ENCODE peak calls at places on chromosomes 4 and X, in ten cellular contexts. H, P, V, X, B, A, F, I, U and S are unnamed samples.

GRCh38 chr4:185112104-185112503 is 31.0 kb upstream of the SLC25A4 start:
- DNase-seq in H (no peak), P (peak), V (no peak), X (peak), B (no peak), A (no peak), F (peak), I (peak), U (peak), S (no peak)

GRCh38 chrX:4118666-4119530 is 405.4 kb upstream of the PRKX start:
- DNase-seq in H (no peak), P (no peak), V (no peak), X (no peak), B (no peak), A (no peak), F (no peak), I (no peak), U (no peak), S (no peak)

GRCh38 chr4:3640587-3640962 is 108.4 kb upstream of the LRPAP1 start:
- DNase-seq in H (no peak), P (no peak), V (no peak), X (no peak), B (no peak), A (no peak), F (no peak), I (no peak), U (no peak), S (no peak)

GRCh38 chr4:60089546-60090273 is 1110.4 kb upstream of the ADGRL3 start:
- DNase-seq in H (no peak), P (no peak), V (no peak), X (no peak), B (no peak), A (no peak), F (no peak), I (no peak), U (no peak), S (no peak)

GRCh38 chr4:172515266-172515879 is 653.2 kb upstream of the GALNT7 start:
- DNase-seq in H (peak), P (no peak), V (no peak), X (no peak), B (no peak), A (no peak), F (no peak), I (no peak), U (no peak), S (no peak)

GRCh38 chr4:33914386-33914785 is 2329.9 kb downstream of the ARAP2 start:
- DNase-seq in H (no peak), P (no peak), V (no peak), X (no peak), B (no peak), A (no peak), F (no peak), I (no peak), U (no peak), S (no peak)

GRCh38 chr4:125703443-125703842 is 388.7 kb downstream of the FAT4 start:
- DNase-seq in H (no peak), P (no peak), V (no peak), X (no peak), B (no peak), A (no peak), F (no peak), I (no peak), U (no peak), S (no peak)

GRCh38 chr4:83905952-83906351 is 370.0 kb downstream of the GPAT3 start:
- DNase-seq in H (no peak), P (no peak), V (no peak), X (no peak), B (no peak), A (no peak), F (no peak), I (no peak), U (no peak), S (no peak)

GRCh38 chrX:47191331-47191730 is 2.3 kb upstream of the UBA1 start:
- DNase-seq in H (no peak), P (peak), V (no peak), X (peak), B (no peak), A (peak), F (peak), I (peak), U (no peak), S (no peak)

GRCh38 chr4:92969650-92970370 is 666.0 kb downstream of the GRID2 start:
- DNase-seq in H (no peak), P (peak), V (no peak), X (no peak), B (no peak), A (no peak), F (no peak), I (no peak), U (no peak), S (no peak)

GRCh38 chrX:44908198-44908597 is 35.2 kb downstream of the KDM6A start:
- DNase-seq in H (no peak), P (no peak), V (no peak), X (no peak), B (no peak), A (no peak), F (no peak), I (no peak), U (no peak), S (no peak)

GRCh38 chr4:86108152-86108551 is 251.7 kb downstream of the MAPK10 start:
- DNase-seq in H (no peak), P (no peak), V (no peak), X (no peak), B (no peak), A (no peak), F (no peak), I (no peak), U (no peak), S (no peak)

GRCh38 chrX:53303195-53303594 is 21.8 kb upstream of the IQSEC2 start:
- DNase-seq in H (no peak), P (no peak), V (no peak), X (no peak), B (no peak), A (no peak), F (no peak), I (no peak), U (no peak), S (no peak)

GRCh38 chr4:106569151-106570029 is 200.8 kb upstream of the GIMD1 start:
- DNase-seq in H (no peak), P (no peak), V (no peak), X (no peak), B (no peak), A (no peak), F (no peak), I (no peak), U (no peak), S (no peak)

GRCh38 chr4:105147226-105148151 is 813 bp downstream of the TET2 start:
- DNase-seq in H (no peak), P (no peak), V (no peak), X (peak), B (no peak), A (peak), F (peak), I (peak), U (peak), S (peak)

GRCh38 chrX:123871309-123871708 is 11.5 kb downstream of the XIAP start:
- DNase-seq in H (no peak), P (no peak), V (no peak), X (no peak), B (no peak), A (no peak), F (no peak), I (no peak), U (no peak), S (no peak)

GRCh38 chrX:20263474-20263873 is 3.2 kb downstream of the RPS6KA3 start:
- DNase-seq in H (no peak), P (no peak), V (no peak), X (no peak), B (no peak), A (no peak), F (no peak), I (no peak), U (no peak), S (no peak)

GRCh38 chr4:144955104-144955503 is 142.9 kb downstream of the ANAPC10 start:
- DNase-seq in H (no peak), P (no peak), V (no peak), X (no peak), B (no peak), A (no peak), F (no peak), I (no peak), U (no peak), S (no peak)

GRCh38 chrX:32392655-32393054 is 818.7 kb downstream of the DMD start:
- DNase-seq in H (no peak), P (no peak), V (no peak), X (no peak), B (no peak), A (no peak), F (no peak), I (no peak), U (peak), S (no peak)

GRCh38 chrX:112819013-112819635 is 21.5 kb downstream of the AMOT start:
- DNase-seq in H (no peak), P (no peak), V (no peak), X (no peak), B (no peak), A (no peak), F (no peak), I (no peak), U (no peak), S (no peak)

GRCh38 chr4:88456757-88457306 is at the start of gene HERC5:
- DNase-seq in H (peak), P (peak), V (peak), X (peak), B (peak), A (peak), F (peak), I (peak), U (peak), S (peak)

GRCh38 chr4:184267673-184268573 is 50.2 kb upstream of the ENPP6 start:
- DNase-seq in H (no peak), P (peak), V (peak), X (peak), B (no peak), A (peak), F (no peak), I (peak), U (peak), S (no peak)

GRCh38 chr4:75545526-75545925 is 10.3 kb upstream of the ODAPH start:
- DNase-seq in H (no peak), P (no peak), V (no peak), X (no peak), B (no peak), A (no peak), F (no peak), I (no peak), U (no peak), S (no peak)

GRCh38 chr4:45554423-45554822 is 569.4 kb downstream of the GABRG1 start:
- DNase-seq in H (no peak), P (no peak), V (no peak), X (no peak), B (no peak), A (no peak), F (no peak), I (no peak), U (no peak), S (no peak)

GRCh38 chr4:24675723-24676122 is 91.4 kb upstream of the DHX15 start:
- DNase-seq in H (no peak), P (no peak), V (no peak), X (no peak), B (no peak), A (no peak), F (no peak), I (no peak), U (no peak), S (no peak)

GRCh38 chr4:184674011-184674410 is 24.5 kb downstream of the PRIMPOL start:
- DNase-seq in H (no peak), P (no peak), V (no peak), X (no peak), B (no peak), A (no peak), F (no peak), I (no peak), U (no peak), S (no peak)

GRCh38 chr4:630661-631060 is 5.3 kb downstream of the PDE6B start:
- DNase-seq in H (no peak), P (no peak), V (no peak), X (no peak), B (no peak), A (no peak), F (no peak), I (no peak), U (no peak), S (no peak)

GRCh38 chr4:10095296-10095991 is 21.2 kb downstream of the WDR1 start:
- DNase-seq in H (no peak), P (no peak), V (no peak), X (no peak), B (no peak), A (no peak), F (no peak), I (no peak), U (peak), S (no peak)

GRCh38 chrX:103253608-103254007 is 1.3 kb downstream of the TCEAL8 start:
- DNase-seq in H (no peak), P (no peak), V (no peak), X (no peak), B (no peak), A (no peak), F (no peak), I (no peak), U (no peak), S (no peak)

DNA sequence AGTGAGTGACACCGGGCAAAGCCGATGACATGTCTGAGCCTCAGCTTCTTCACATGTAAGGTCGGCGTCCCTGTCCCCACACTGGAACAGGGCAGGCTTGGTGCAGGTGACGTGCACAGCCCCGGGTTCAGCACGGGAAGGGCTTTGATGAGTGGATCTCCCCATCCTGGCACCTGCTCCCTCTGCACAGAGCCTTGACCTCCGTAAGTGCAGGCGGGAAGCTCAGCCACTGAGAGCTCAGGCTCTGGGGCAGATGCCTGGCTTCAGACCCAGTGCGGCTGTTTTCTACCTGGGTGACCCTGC is 91.4 kb downstream of the PSAPL1 start:
- DNase-seq in H (no peak), P (no peak), V (no peak), X (no peak), B (no peak), A (no peak), F (no peak), I (no peak), U (no peak), S (no peak)
- H3K4me3 ChIP-seq in H (no peak), P (no peak), V (no peak), X (no peak), B (no peak), A (no peak), F (no peak), I (no peak), U (no peak), S (no peak)

GRCh38 chrX:149799095-149799721 is 17.5 kb downstream of the MAGEA9 start:
- DNase-seq in H (no peak), P (no peak), V (peak), X (no peak), B (no peak), A (no peak), F (no peak), I (no peak), U (no peak), S (no peak)
- TF ChIP-seq POLR2A in H (no peak), P (no peak), V (no peak), X (no peak), B (no peak), A (no peak), F (no peak), I (no peak), U (no peak), S (no peak)

DNA sequence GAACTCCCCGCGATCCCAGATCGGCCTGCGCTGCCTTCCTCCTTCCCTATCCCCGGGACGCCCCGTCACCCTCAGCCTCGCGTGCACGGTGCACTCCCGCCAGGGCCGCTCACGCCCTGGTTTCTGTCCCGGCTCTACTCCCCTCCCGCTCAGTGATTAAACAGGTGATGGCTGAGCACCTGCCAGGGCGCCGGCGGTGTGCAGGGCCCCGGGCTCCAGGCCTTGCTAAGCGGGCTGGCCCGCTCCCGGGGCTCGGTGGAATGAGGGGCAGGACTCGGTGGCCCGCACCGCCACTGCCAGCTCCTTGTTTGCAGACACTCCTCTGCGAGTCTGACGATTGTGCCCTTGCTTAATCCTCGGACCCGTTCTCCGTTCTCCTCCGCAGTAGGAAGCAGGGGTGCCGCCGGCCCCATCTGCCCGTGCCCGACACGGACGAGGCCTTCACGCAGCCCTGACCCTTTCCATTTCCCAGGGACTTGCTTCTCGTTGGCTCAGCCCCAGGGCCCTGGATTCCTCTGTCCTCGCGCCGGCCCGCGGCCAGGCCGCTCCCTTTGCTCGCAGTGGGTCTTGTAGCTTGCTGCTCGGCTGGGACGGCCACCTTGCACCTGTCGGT is 143.5 kb downstream of the TRIML1 start:
- DNase-seq in H (peak), P (no peak), V (no peak), X (no peak), B (no peak), A (no peak), F (no peak), I (no peak), U (no peak), S (no peak)
- H3K4me3 ChIP-seq in H (peak), P (no peak), V (no peak), X (peak), B (peak), A (peak), F (no peak), I (no peak), U (peak), S (no peak)

GRCh38 chr4:119041951-119042560 is 93.6 kb upstream of the MYOZ2 start:
- DNase-seq in H (peak), P (peak), V (peak), X (peak), B (no peak), A (peak), F (peak), I (peak), U (no peak), S (no peak)

GRCh38 chr4:119049342-119049741 is 86.3 kb upstream of the MYOZ2 start:
- DNase-seq in H (no peak), P (no peak), V (no peak), X (no peak), B (no peak), A (no peak), F (no peak), I (no peak), U (no peak), S (no peak)

GRCh38 chr4:119044919-119045318 is 90.7 kb upstream of the MYOZ2 start:
- DNase-seq in H (no peak), P (no peak), V (no peak), X (no peak), B (no peak), A (no peak), F (no peak), I (no peak), U (no peak), S (no peak)

GRCh38 chr4:119048446-119048845 is 87.2 kb upstream of the MYOZ2 start:
- DNase-seq in H (no peak), P (no peak), V (no peak), X (no peak), B (no peak), A (no peak), F (no peak), I (no peak), U (no peak), S (no peak)

GRCh38 chr4:119046263-119046662 is 89.4 kb upstream of the MYOZ2 start:
- DNase-seq in H (no peak), P (no peak), V (no peak), X (peak), B (no peak), A (no peak), F (peak), I (peak), U (peak), S (no peak)
- TF ChIP-seq POLR2A in H (no peak), P (no peak), V (no peak), X (no peak), B (no peak), A (no peak), F (no peak), I (no peak), U (no peak), S (no peak)

GRCh38 chrX:70423937-70424336 is 823 bp downstream of the GDPD2 start:
- DNase-seq in H (no peak), P (no peak), V (no peak), X (no peak), B (no peak), A (no peak), F (no peak), I (no peak), U (no peak), S (no peak)

GRCh38 chrX:70422886-70423336 is at the start of gene GDPD2:
- DNase-seq in H (peak), P (no peak), V (no peak), X (peak), B (no peak), A (peak), F (peak), I (no peak), U (no peak), S (no peak)

GRCh38 chrX:70426286-70427278 is 3.5 kb downstream of the GDPD2 start:
- DNase-seq in H (no peak), P (no peak), V (no peak), X (no peak), B (no peak), A (no peak), F (no peak), I (no peak), U (no peak), S (no peak)

GRCh38 chrX:70424801-70425200 is 1.7 kb downstream of the GDPD2 start:
- DNase-seq in H (no peak), P (no peak), V (no peak), X (no peak), B (no peak), A (no peak), F (no peak), I (no peak), U (no peak), S (no peak)

GRCh38 chrX:70421618-70422017 is 1.5 kb upstream of the GDPD2 start:
- DNase-seq in H (no peak), P (no peak), V (no peak), X (no peak), B (no peak), A (no peak), F (no peak), I (no peak), U (no peak), S (no peak)
- H3K4me3 ChIP-seq in H (no peak), P (no peak), V (no peak), X (no peak), B (no peak), A (no peak), F (no peak), I (no peak), U (no peak), S (no peak)

GRCh38 chrX:67104982-67105757 is 438.7 kb upstream of the AR start:
- DNase-seq in H (no peak), P (no peak), V (no peak), X (no peak), B (no peak), A (no peak), F (no peak), I (no peak), U (no peak), S (no peak)
- TF ChIP-seq POLR2A in H (no peak), P (no peak), V (no peak), X (no peak), B (no peak), A (no peak), F (no peak), I (no peak), U (no peak), S (no peak)

GRCh38 chrX:111560801-111561200 is 49.4 kb downstream of the SERTM2 start:
- DNase-seq in H (no peak), P (no peak), V (no peak), X (no peak), B (no peak), A (no peak), F (no peak), I (no peak), U (no peak), S (no peak)
- H3K4me3 ChIP-seq in H (no peak), P (no peak), V (no peak), X (no peak), B (no peak), A (no peak), F (no peak), I (no peak), U (no peak), S (no peak)

GRCh38 chrX:13734278-13735172 is at the start of the genes OFD1 and TRAPPC2:
- DNase-seq in H (peak), P (peak), V (peak), X (peak), B (peak), A (peak), F (peak), I (peak), U (peak), S (peak)
- TF ChIP-seq POLR2A in H (no peak), P (peak), V (peak), X (no peak), B (peak), A (peak), F (peak), I (peak), U (no peak), S (peak)

DNA sequence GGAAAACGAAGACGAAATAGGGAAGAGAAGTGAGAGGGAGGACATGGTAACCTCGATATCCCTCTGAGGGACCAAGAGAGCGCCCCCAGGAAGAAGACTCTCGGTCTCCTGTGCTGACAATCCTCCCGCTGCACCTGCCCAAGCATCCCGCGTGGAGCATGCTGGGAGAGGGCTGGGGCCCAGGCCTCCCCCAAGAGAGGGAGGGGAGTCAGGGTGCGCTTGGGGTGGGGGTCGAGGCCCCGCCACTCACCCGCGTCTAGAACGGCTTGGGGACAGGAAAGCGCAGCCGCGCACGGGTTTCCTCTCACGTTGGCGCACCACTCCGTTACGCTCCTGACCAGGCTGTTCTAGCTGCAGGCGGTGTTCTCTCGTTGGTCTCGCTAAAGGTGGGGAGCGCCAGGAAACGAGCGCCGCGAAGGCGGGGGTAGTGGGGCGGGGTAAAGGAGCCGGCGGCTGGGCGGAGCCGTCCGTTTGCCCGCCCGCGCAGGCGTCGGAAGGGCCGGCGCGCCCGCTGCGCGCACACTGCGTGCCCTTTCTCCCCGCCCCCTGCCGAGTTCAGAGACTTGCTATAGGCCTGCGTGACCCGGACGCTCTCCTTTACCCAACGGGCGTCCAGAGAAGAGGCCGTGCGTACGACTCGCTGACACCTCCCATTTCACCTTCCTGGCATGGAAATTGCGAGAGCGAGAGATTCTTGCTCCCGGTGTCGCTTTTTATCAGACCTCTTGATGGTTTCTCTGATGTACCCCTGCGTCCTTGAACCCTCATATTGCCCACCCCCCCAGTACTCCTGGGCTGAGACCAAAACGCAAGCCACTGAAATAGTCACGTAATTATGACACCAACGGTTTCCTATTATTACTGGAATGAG is at the start of gene C1GALT1C1:
- DNase-seq in H (peak), P (peak), V (peak), X (peak), B (peak), A (peak), F (peak), I (peak), U (peak), S (peak)
- H3K4me3 ChIP-seq in H (peak), P (peak), V (peak), X (peak), B (peak), A (peak), F (peak), I (peak), U (peak), S (peak)